ENCODE peak calls at places on chromosomes 4 and X, in seven cellular contexts. W is NCI-H1930; P is nephron progenitor cell; T is stimulated activated CD4-positive, alpha-beta T cell treated with anti-CD3 and anti-CD28 coated beads, Interleukin-1b, Interleukin-23, amount 100 ng/mL, for 24 hours; K is HCT116; X is ELR; D is GM12891. J is an unnamed sample.

GRCh38 chr4:1856920-1857699 is 1.2 kb upstream of the LETM1 start:
- DNase-seq in P (peak; percentile 64), T (no peak), W (no peak), X (peak; percentile 41), D (no peak), K (no peak), J (no peak)

GRCh38 chr4:15592799-15593198 is 62.4 kb downstream of the FBXL5 start:
- DNase-seq in X (no peak), W (no peak), P (no peak), D (no peak), K (no peak), T (no peak), J (no peak)

GRCh38 chrX:117969337-117969736 is 147.3 kb downstream of the KLHL13 start:
- DNase-seq in D (no peak), X (no peak), T (no peak), P (no peak), W (peak; percentile 89), K (no peak), J (no peak)

GRCh38 chr4:71239365-71239764 is 99.5 kb upstream of the SLC4A4 start:
- DNase-seq in X (peak; percentile 61), T (no peak), P (no peak), K (no peak), W (no peak), D (no peak), J (no peak)

GRCh38 chrX:51155157-51155556 is 177.5 kb upstream of the NUDT10 start:
- DNase-seq in T (no peak), D (no peak), W (no peak), K (no peak), P (no peak), X (no peak), J (no peak)

GRCh38 chr4:107083-107443 is 17.2 kb upstream of the ZNF718 start:
- DNase-seq in W (no peak), D (no peak), P (no peak), X (no peak), K (no peak), T (no peak), J (no peak)

GRCh38 chrX:20857746-20858145 is 516.5 kb upstream of the CNKSR2 start:
- DNase-seq in P (no peak), W (no peak), K (no peak), D (no peak), X (no peak), T (no peak), J (no peak)

GRCh38 chrX:130145123-130145522 is 20.5 kb downstream of the AIFM1 start:
- DNase-seq in W (no peak), T (no peak), P (no peak), K (no peak), D (no peak), X (peak; percentile 4), J (no peak)

GRCh38 chr4:83128235-83128929 is 13.9 kb upstream of the PLAC8 start:
- DNase-seq in T (no peak), D (no peak), W (no peak), X (peak; percentile 92), P (no peak), K (no peak), J (no peak)

GRCh38 chr4:7335363-7336066 is 99.2 kb downstream of the PSAPL1 start:
- DNase-seq in W (peak; percentile 5), X (peak; percentile 51), K (peak; percentile 42), D (peak; percentile 92), T (peak; percentile 32), P (peak; percentile 81), J (no peak)

GRCh38 chrX:38692961-38693360 is 108.3 kb upstream of the MID1IP1 start:
- DNase-seq in W (no peak), X (no peak), P (no peak), T (no peak), K (no peak), D (no peak), J (no peak)

GRCh38 chrX:87679849-87680248 is 162.2 kb downstream of the KLHL4 start:
- DNase-seq in T (no peak), K (no peak), W (no peak), D (no peak), X (no peak), P (no peak), J (no peak)

GRCh38 chrX:17613979-17614572 is 123.2 kb upstream of the SCML1 start:
- DNase-seq in W (peak; percentile 8), D (no peak), X (no peak), P (no peak), K (no peak), T (no peak), J (no peak)

GRCh38 chr4:173486714-173487392 is 43.2 kb downstream of the HAND2 start:
- DNase-seq in D (no peak), P (no peak), T (no peak), X (no peak), K (no peak), W (no peak), J (peak; percentile 71)

GRCh38 chrX:1700757-1701156 is 85.9 kb downstream of the ASMT start:
- DNase-seq in X (no peak), P (no peak), D (no peak), T (no peak), W (no peak), K (no peak), J (no peak)

GRCh38 chr4:53011176-53011575 is 149.1 kb downstream of the RASL11B start:
- DNase-seq in K (no peak), X (no peak), D (no peak), P (no peak), T (no peak), W (no peak), J (no peak)

GRCh38 chr4:62644372-62644771 is 1444.2 kb downstream of the ADGRL3 start:
- DNase-seq in P (peak; percentile 9), T (no peak), W (no peak), D (no peak), X (peak; percentile 54), K (no peak), J (peak; percentile 62)

GRCh38 chr4:174117445-174117844 is 166.0 kb downstream of the FBXO8 start:
- DNase-seq in W (no peak), X (no peak), K (no peak), P (no peak), T (no peak), D (no peak), J (no peak)